ENCODE peak calls at places on chromosomes 3 and 15, in five cellular contexts. F, W, K, R and O are unnamed samples.

GRCh38 chr3:105598047-105598796 is 231.5 kb downstream of the ALCAM start:
- DNase-seq in K (no peak), F (no peak), W (no peak), R (no peak), O (peak; percentile 15)

GRCh38 chr3:179000659-179001058 is 71.0 kb downstream of the ZMAT3 start:
- DNase-seq in R (no peak), F (no peak), K (no peak), W (no peak), O (no peak)

GRCh38 chr15:90106522-90107117 is 4.4 kb upstream of the IDH2 start:
- DNase-seq in F (no peak), K (no peak), R (no peak), W (peak; percentile 34), O (peak; percentile 51)

GRCh38 chr3:66115858-66116654 is 77.3 kb upstream of the MAGI1 start:
- DNase-seq in W (peak; percentile 38), R (no peak), K (no peak), F (no peak), O (peak; percentile 54)

GRCh38 chr3:106376016-106376415 is 507.2 kb upstream of the CBLB start:
- DNase-seq in W (no peak), F (no peak), R (no peak), K (no peak), O (no peak)

GRCh38 chr3:107264888-107265287 is 112.4 kb upstream of the CCDC54 start:
- DNase-seq in K (no peak), W (no peak), F (no peak), R (no peak), O (no peak)

GRCh38 chr3:36525115-36525711 is 144.9 kb downstream of the STAC start:
- DNase-seq in W (no peak), K (no peak), R (no peak), F (no peak), O (no peak)

GRCh38 chr3:55526332-55527030 is 39.4 kb upstream of the WNT5A start:
- DNase-seq in W (no peak), F (no peak), R (no peak), K (no peak), O (no peak)

GRCh38 chr3:141526709-141527108 is 39.9 kb downstream of the RASA2 start:
- DNase-seq in W (no peak), F (no peak), K (no peak), R (no peak), O (no peak)

GRCh38 chr3:158911586-158911985 is 109.7 kb downstream of the MFSD1 start:
- DNase-seq in K (no peak), F (no peak), R (no peak), W (no peak), O (no peak)

GRCh38 chr15:51117270-51117669 is 22.6 kb upstream of the TNFAIP8L3 start:
- DNase-seq in W (no peak), R (no peak), K (no peak), F (no peak), O (no peak)

GRCh38 chr3:196422976-196423781 is 9.0 kb downstream of the UBXN7 start:
- DNase-seq in R (no peak), W (no peak), K (no peak), F (no peak), O (peak; percentile 23)

GRCh38 chr3:146300756-146301155 is 49.9 kb upstream of the PLSCR4 start:
- DNase-seq in F (no peak), K (no peak), W (no peak), R (no peak), O (no peak)

GRCh38 chr15:40960151-40960885 is 7.0 kb downstream of the CHAC1 start:
- DNase-seq in F (no peak), R (no peak), W (no peak), K (no peak), O (no peak)

GRCh38 chr15:37824717-37825382 is 109.6 kb upstream of the TMCO5A start:
- DNase-seq in F (no peak), R (no peak), W (no peak), K (no peak), O (no peak)

GRCh38 chr15:101396484-101397261 is 92.8 kb downstream of the PCSK6 start:
- DNase-seq in R (peak; percentile 40), W (no peak), F (no peak), K (no peak), O (no peak)

GRCh38 chr15:85886345-85886935 is 91.7 kb upstream of the KLHL25 start:
- DNase-seq in F (no peak), R (no peak), K (no peak), W (no peak), O (no peak)

GRCh38 chr3:101720851-101721649 is 3.4 kb upstream of the CEP97 start:
- DNase-seq in K (no peak), R (no peak), F (peak; percentile 18), W (no peak), O (no peak)

GRCh38 chr3:194985031-194985578 is 285.9 kb downstream of the XXYLT1 start:
- DNase-seq in W (peak; percentile 63), F (no peak), K (peak; percentile 15), R (peak; percentile 85), O (peak; percentile 90)

GRCh38 chr15:85941186-85941855 is 138.3 kb upstream of the AGBL1 start:
- DNase-seq in F (no peak), R (no peak), W (no peak), K (no peak), O (peak; percentile 1)